ENCODE peak calls at places on chromosomes 5 and 9, in ten cellular contexts. L is activated naive CD4-positive, alpha-beta T cell treated with anti-CD3 and anti-CD28 coated beads for 36 hours; P is brain microvascular endothelial cell; O is astrocyte of the spinal cord; Q is AG10803; I is HEK293T; S is mesendoderm; Z is MM.1S; H is T47D; U is T follicular helper cell. B is an unnamed sample.

GRCh38 chr9:68927165-68927564 is 86.7 kb downstream of the PRKACG start:
- DNase-seq in I (no peak), L (no peak), Q (no peak), O (no peak), H (no peak), P (no peak), Z (no peak), U (no peak), S (no peak), B (no peak)

GRCh38 chr5:7410936-7411511 is 15.1 kb downstream of the ADCY2 start:
- DNase-seq in H (no peak), U (no peak), O (no peak), Q (no peak), P (no peak), L (no peak), S (peak), Z (no peak), I (no peak), B (no peak)

GRCh38 chr5:150217874-150218692 is 28.2 kb downstream of the SLC6A7 start:
- DNase-seq in U (peak), L (peak), I (peak), Z (peak), O (peak), S (peak), H (peak), Q (peak), P (peak), B (peak)

GRCh38 chr9:33813712-33814641 is 3.0 kb upstream of the UBE2R2 start:
- DNase-seq in P (peak), O (peak), S (peak), L (no peak), H (peak), U (no peak), Z (peak), Q (peak), I (peak), B (no peak)

GRCh38 chr9:96020822-96021615 is 145.5 kb downstream of the ERCC6L2 start:
- DNase-seq in S (peak), I (no peak), P (peak), H (no peak), U (no peak), O (peak), Z (no peak), L (peak), Q (no peak), B (no peak)

GRCh38 chr9:15146121-15146820 is 160.7 kb downstream of the TTC39B start:
- DNase-seq in S (no peak), O (no peak), Q (no peak), I (no peak), H (no peak), Z (no peak), P (no peak), L (no peak), U (no peak), B (no peak)

GRCh38 chr9:20331095-20331685 is 291.1 kb downstream of the MLLT3 start:
- DNase-seq in P (no peak), Z (no peak), I (no peak), L (peak), U (no peak), Q (no peak), H (no peak), S (no peak), O (no peak), B (no peak)

GRCh38 chr9:93488239-93488638 is 34.9 kb upstream of the FAM120AOS start:
- DNase-seq in Z (no peak), H (no peak), P (no peak), O (no peak), Q (no peak), U (no peak), S (no peak), I (no peak), L (no peak), B (no peak)

GRCh38 chr5:124180523-124181461 is 565.6 kb downstream of the ZNF608 start:
- DNase-seq in P (no peak), Q (peak), H (no peak), O (peak), L (no peak), U (no peak), I (no peak), Z (no peak), S (no peak), B (no peak)

GRCh38 chr5:86613459-86613858 is 4.3 kb upstream of the COX7C start:
- DNase-seq in Q (no peak), U (no peak), Z (no peak), P (no peak), L (no peak), S (no peak), I (no peak), O (no peak), H (no peak), B (no peak)

GRCh38 chr9:136762915-136763648 is 1.2 kb downstream of the LCN15 start:
- DNase-seq in U (no peak), L (peak), P (no peak), H (peak), O (no peak), Q (no peak), S (peak), I (peak), Z (no peak), B (peak)

GRCh38 chr5:112492291-112492690 is 73.2 kb upstream of the EPB41L4A start:
- DNase-seq in H (peak), U (no peak), Z (peak), P (peak), Q (peak), O (peak), S (peak), L (peak), I (peak), B (no peak)

GRCh38 chr9:93257808-93258331 is 73.9 kb downstream of the WNK2 start:
- DNase-seq in O (no peak), L (peak), U (no peak), P (no peak), S (no peak), I (no peak), Z (no peak), Q (no peak), H (no peak), B (no peak)

GRCh38 chr9:136847827-136848392 is 1.3 kb upstream of the PHPT1 start:
- DNase-seq in L (peak), Z (peak), H (peak), Q (peak), I (peak), U (peak), S (peak), O (peak), P (peak), B (peak)

GRCh38 chr5:177458912-177459350 is 12.3 kb downstream of the PRR7 start:
- DNase-seq in Q (no peak), L (no peak), I (no peak), Z (no peak), P (peak), H (peak), O (no peak), U (no peak), S (peak), B (no peak)

GRCh38 chr9:129349571-129349947 is 171.5 kb upstream of the IER5L start:
- DNase-seq in O (no peak), S (no peak), H (no peak), U (no peak), I (no peak), L (no peak), Z (no peak), Q (no peak), P (no peak), B (no peak)

GRCh38 chr5:108696951-108697715 is 50.6 kb upstream of the FER start:
- DNase-seq in O (no peak), Z (no peak), P (no peak), H (no peak), S (no peak), I (no peak), Q (no peak), L (no peak), U (no peak), B (no peak)

GRCh38 chr9:106648799-106649198 is 214.2 kb upstream of the ZNF462 start:
- DNase-seq in O (peak), P (no peak), L (no peak), Q (peak), U (no peak), Z (no peak), S (peak), I (no peak), H (peak), B (no peak)

GRCh38 chr5:77066823-77067442 is 20.2 kb downstream of the ZBED3 start:
- DNase-seq in S (no peak), Q (peak), L (no peak), Z (peak), I (no peak), H (no peak), U (no peak), P (peak), O (peak), B (no peak)

GRCh38 chr9:110932883-110933282 is 105.4 kb downstream of the LPAR1 start:
- DNase-seq in O (no peak), S (no peak), I (no peak), P (no peak), Q (peak), H (no peak), U (no peak), L (no peak), Z (no peak), B (no peak)

GRCh38 chr9:32395483-32396216 is 11.2 kb downstream of the ACO1 start:
- DNase-seq in Q (peak), O (peak), I (no peak), H (no peak), U (no peak), Z (no peak), L (no peak), S (no peak), P (peak), B (no peak)

GRCh38 chr9:93617273-93617672 is 40.9 kb downstream of the PHF2 start:
- DNase-seq in H (no peak), O (no peak), I (no peak), S (no peak), Q (no peak), U (no peak), L (no peak), P (no peak), Z (no peak), B (no peak)

GRCh38 chr9:31519011-31519410 is 865.4 kb upstream of the ACO1 start:
- DNase-seq in Z (peak), O (no peak), L (peak), U (no peak), S (peak), Q (no peak), H (no peak), P (no peak), I (no peak), B (no peak)

GRCh38 chr9:134684375-134684723 is 42.7 kb downstream of the COL5A1 start:
- DNase-seq in I (no peak), O (no peak), L (no peak), U (no peak), S (no peak), P (no peak), H (no peak), Q (no peak), Z (no peak), B (no peak)

GRCh38 chr9:107691649-107692048 is 202.1 kb upstream of the KLF4 start:
- DNase-seq in I (no peak), Q (no peak), P (no peak), O (no peak), L (no peak), H (no peak), U (no peak), Z (no peak), S (no peak), B (no peak)

GRCh38 chr9:118170032-118170955 is 466.1 kb downstream of the TLR4 start:
- DNase-seq in S (peak), U (no peak), O (peak), P (peak), H (peak), I (peak), Q (peak), Z (peak), L (peak), B (no peak)